ENCODE peak calls at places on chromosomes 1 and 21, in nine cellular contexts. Y is germinal center; F is astrocyte; I is activated T-cell treated with anti-CD3 and anti-CD28 coated beads for 4 hours; U is GM12865; K is IMR-90; V is stimulated activated CD4-positive, alpha-beta T cell treated with anti-CD3 and anti-CD28 coated beads, Interleukin-4, amount 100 ng/mL, for 4 hours; Z is aorta; R is choroid plexus epithelial cell. N is an unnamed sample.

GRCh38 chr1:100921110-100921706 is 25.3 kb downstream of the SLC30A7 start:
- DNase-seq in I (no peak), R (peak; percentile 79), Z (no peak), K (peak; percentile 65), U (peak; percentile 68), Y (peak; percentile 11), V (no peak), F (peak; percentile 19), N (peak; percentile 48)

GRCh38 chr1:160883586-160883985 is 1.4 kb downstream of the ITLN1 start:
- DNase-seq in U (no peak), K (no peak), Z (no peak), V (no peak), R (no peak), I (no peak), F (no peak), Y (no peak), N (no peak)

GRCh38 chr1:59393211-59394180 is 96.6 kb downstream of the FGGY start:
- DNase-seq in K (peak; percentile 91), R (peak; percentile 95), U (no peak), F (peak; percentile 95), I (no peak), Z (peak; percentile 89), V (no peak), Y (no peak), N (no peak)

GRCh38 chr1:41365772-41366427 is 4.7 kb downstream of the FOXO6 start:
- DNase-seq in I (no peak), U (peak; percentile 17), K (no peak), F (no peak), R (no peak), Z (no peak), V (peak; percentile 16), Y (no peak), N (peak; percentile 29)

GRCh38 chr1:247337250-247337746 is 5.6 kb upstream of the ZNF496 start:
- DNase-seq in I (no peak), Z (no peak), U (no peak), K (peak; percentile 28), R (no peak), F (no peak), Y (no peak), V (no peak), N (no peak)

GRCh38 chr1:168035345-168035744 is 98.5 kb upstream of the MPC2 start:
- DNase-seq in R (peak; percentile 10), K (no peak), U (no peak), I (no peak), Y (no peak), V (no peak), Z (no peak), F (no peak), N (no peak)

GRCh38 chr1:29621826-29622435 is 385.6 kb downstream of the PTPRU start:
- DNase-seq in V (no peak), R (no peak), K (no peak), I (no peak), Z (no peak), F (peak; percentile 35), U (no peak), Y (no peak), N (no peak)

GRCh38 chr1:27656157-27656893 is 15.7 kb downstream of the IFI6 start:
- DNase-seq in F (peak; percentile 63), U (peak; percentile 55), Y (no peak), Z (peak; percentile 85), K (peak; percentile 77), I (no peak), R (peak; percentile 68), V (no peak), N (no peak)

GRCh38 chr1:10909697-10910489 is 102.6 kb upstream of the TARDBP start:
- DNase-seq in V (peak; percentile 56), U (peak; percentile 72), Z (no peak), Y (peak; percentile 68), K (no peak), F (no peak), I (peak; percentile 63), R (peak; percentile 14), N (peak; percentile 54)

GRCh38 chr1:92186081-92186480 is 31.6 kb upstream of the C1orf146 start:
- DNase-seq in U (no peak), Y (no peak), F (peak; percentile 53), V (no peak), K (peak; percentile 73), I (no peak), R (peak; percentile 87), Z (no peak), N (no peak)

GRCh38 chr1:223670458-223671159 is 5.1 kb upstream of the CAPN8 start:
- DNase-seq in V (no peak), U (peak; percentile 47), Z (no peak), K (peak; percentile 51), F (peak; percentile 20), I (no peak), Y (no peak), R (peak; percentile 28), N (no peak)

GRCh38 chr1:7930547-7931445 is 9.8 kb downstream of the TNFRSF9 start:
- DNase-seq in U (no peak), F (no peak), Z (no peak), K (no peak), I (no peak), Y (no peak), V (no peak), R (no peak), N (no peak)

GRCh38 chr1:151408891-151409290 is 9.5 kb downstream of the PSMB4 start:
- DNase-seq in I (no peak), R (no peak), F (no peak), V (no peak), K (peak; percentile 24), U (no peak), Z (no peak), Y (no peak), N (no peak)

GRCh38 chr1:196777603-196778002 is 3.0 kb downstream of the CFHR3 start:
- DNase-seq in R (no peak), I (no peak), F (no peak), Z (no peak), Y (no peak), U (no peak), K (no peak), V (no peak), N (no peak)

GRCh38 chr1:244028701-244029100 is 22.4 kb upstream of the ZBTB18 start:
- DNase-seq in Y (no peak), F (no peak), Z (no peak), R (no peak), V (no peak), I (no peak), U (no peak), K (no peak), N (no peak)

GRCh38 chr1:229412056-229412455 is 21.8 kb downstream of the ACTA1 start:
- DNase-seq in R (no peak), V (no peak), I (no peak), Z (no peak), Y (no peak), K (no peak), F (no peak), U (no peak), N (no peak)

GRCh38 chr1:96474985-96475743 is 246.4 kb upstream of the PTBP2 start:
- DNase-seq in V (no peak), Y (no peak), R (no peak), U (no peak), I (no peak), Z (no peak), F (no peak), K (no peak), N (no peak)

GRCh38 chr1:205827623-205828022 is 14.6 kb upstream of the SLC41A1 start:
- DNase-seq in V (no peak), Y (no peak), R (no peak), Z (no peak), F (no peak), K (no peak), U (no peak), I (no peak), N (no peak)

GRCh38 chr1:170520601-170521000 is 11.4 kb upstream of the GORAB start:
- DNase-seq in R (no peak), I (no peak), U (no peak), Z (no peak), F (no peak), Y (no peak), K (peak; percentile 67), V (no peak), N (no peak)

GRCh38 chr1:3453891-3454810 is at the start of gene ARHGEF16:
- DNase-seq in Y (peak; percentile 59), I (no peak), V (peak; percentile 8), F (no peak), R (peak; percentile 44), U (no peak), Z (no peak), K (peak; percentile 15), N (peak; percentile 29)

GRCh38 chr21:38282921-38283320 is 26.1 kb downstream of the KCNJ15 start:
- DNase-seq in Y (no peak), I (no peak), K (peak; percentile 50), V (no peak), Z (no peak), F (no peak), R (peak; percentile 79), U (no peak), N (no peak)

GRCh38 chr1:70528591-70529333 is 117.7 kb downstream of the CTH start:
- DNase-seq in I (no peak), Y (peak; percentile 5), V (no peak), K (peak; percentile 33), U (peak; percentile 38), Z (no peak), F (peak; percentile 9), R (peak; percentile 64), N (no peak)

GRCh38 chr1:28056129-28056925 is 32.1 kb downstream of the EYA3 start:
- DNase-seq in F (peak; percentile 12), K (no peak), U (peak; percentile 71), V (peak; percentile 74), Z (no peak), I (peak; percentile 48), R (no peak), Y (no peak), N (peak; percentile 42)

GRCh38 chr1:20278692-20279130 is 12.0 kb upstream of the VWA5B1 start:
- DNase-seq in V (no peak), I (no peak), U (no peak), Z (no peak), K (no peak), Y (no peak), R (no peak), F (peak; percentile 66), N (peak; percentile 2)

GRCh38 chr1:109617291-109617801 is 2.1 kb downstream of the GNAT2 start:
- DNase-seq in F (peak; percentile 97), Y (no peak), K (peak; percentile 97), I (no peak), U (no peak), Z (no peak), R (peak; percentile 94), V (no peak), N (no peak)

GRCh38 chr21:42075686-42076471 is 4.8 kb downstream of the UMODL1 start:
- DNase-seq in V (no peak), K (no peak), Z (peak; percentile 71), I (no peak), Y (no peak), U (no peak), R (no peak), F (no peak), N (no peak)